ENCODE peak calls at places on chromosomes 7 and 10, in eight cellular contexts. One of them, this sample, is unnamed.

GRCh38 chr7:44970521-44971051 is 8.2 kb downstream of the MYO1G start:
- DNase-seq in stomach: no peak
- DNase-seq in spleen: no peak
- DNase-seq in K562: no peak
- DNase-seq in GM12891: no peak
- DNase-seq in HCT116: no peak
- DNase-seq in sigmoid colon: peak; percentile 52
- DNase-seq in HepG2: no peak
- DNase-seq in this sample: no peak

GRCh38 chr7:3922175-3922635 is 621.2 kb downstream of the SDK1 start:
- DNase-seq in stomach: no peak
- DNase-seq in sigmoid colon: no peak
- DNase-seq in spleen: no peak
- DNase-seq in HepG2: peak; percentile 57
- DNase-seq in HCT116: peak; percentile 72
- DNase-seq in GM12891: no peak
- DNase-seq in K562: peak; percentile 37
- DNase-seq in this sample: no peak

GRCh38 chr7:43750016-43750887 is 8.2 kb upstream of the BLVRA start:
- DNase-seq in HepG2: no peak
- DNase-seq in GM12891: no peak
- DNase-seq in HCT116: no peak
- DNase-seq in stomach: no peak
- DNase-seq in K562: peak; percentile 71
- DNase-seq in sigmoid colon: no peak
- DNase-seq in spleen: no peak
- DNase-seq in this sample: no peak

GRCh38 chr10:49010831-49011230 is 71.2 kb upstream of the LRRC18 start:
- DNase-seq in spleen: no peak
- DNase-seq in sigmoid colon: no peak
- DNase-seq in K562: no peak
- DNase-seq in HCT116: no peak
- DNase-seq in GM12891: no peak
- DNase-seq in stomach: no peak
- DNase-seq in HepG2: no peak
- DNase-seq in this sample: no peak

GRCh38 chr7:45125193-45125904 is 13.9 kb upstream of the TBRG4 start:
- DNase-seq in HepG2: no peak
- DNase-seq in HCT116: no peak
- DNase-seq in spleen: peak; percentile 56
- DNase-seq in K562: no peak
- DNase-seq in sigmoid colon: no peak
- DNase-seq in stomach: no peak
- DNase-seq in GM12891: no peak
- DNase-seq in this sample: no peak

GRCh38 chr7:103114576-103115008 is 34.3 kb downstream of the NAPEPLD start:
- DNase-seq in GM12891: no peak
- DNase-seq in sigmoid colon: no peak
- DNase-seq in HepG2: no peak
- DNase-seq in HCT116: no peak
- DNase-seq in stomach: no peak
- DNase-seq in spleen: no peak
- DNase-seq in K562: no peak
- DNase-seq in this sample: no peak

GRCh38 chr7:42237891-42238531 is 1.0 kb upstream of the GLI3 start:
- DNase-seq in GM12891: no peak
- DNase-seq in HCT116: no peak
- DNase-seq in spleen: no peak
- DNase-seq in HepG2: no peak
- DNase-seq in sigmoid colon: peak; percentile 95
- DNase-seq in stomach: no peak
- DNase-seq in K562: peak; percentile 26
- DNase-seq in this sample: no peak

GRCh38 chr10:93039110-93039509 is 21.5 kb upstream of the CYP26C1 start:
- DNase-seq in stomach: no peak
- DNase-seq in HCT116: no peak
- DNase-seq in sigmoid colon: no peak
- DNase-seq in spleen: no peak
- DNase-seq in HepG2: no peak
- DNase-seq in K562: no peak
- DNase-seq in GM12891: no peak
- DNase-seq in this sample: no peak

GRCh38 chr10:82889703-82890102 is 1014.7 kb downstream of the NRG3 start:
- DNase-seq in stomach: no peak
- DNase-seq in HCT116: no peak
- DNase-seq in GM12891: no peak
- DNase-seq in HepG2: no peak
- DNase-seq in K562: no peak
- DNase-seq in sigmoid colon: no peak
- DNase-seq in spleen: no peak
- DNase-seq in this sample: no peak

GRCh38 chr10:46223064-46223480 is 63.7 kb upstream of the ANTXRL start:
- DNase-seq in HCT116: no peak
- DNase-seq in stomach: peak; percentile 17
- DNase-seq in GM12891: no peak
- DNase-seq in K562: no peak
- DNase-seq in spleen: peak; percentile 54
- DNase-seq in sigmoid colon: no peak
- DNase-seq in HepG2: no peak
- DNase-seq in this sample: no peak

GRCh38 chr10:96211775-96212174 is 59.6 kb downstream of the BLNK start:
- DNase-seq in spleen: no peak
- DNase-seq in HCT116: no peak
- DNase-seq in stomach: no peak
- DNase-seq in K562: no peak
- DNase-seq in GM12891: no peak
- DNase-seq in HepG2: no peak
- DNase-seq in sigmoid colon: no peak
- DNase-seq in this sample: no peak

GRCh38 chr7:87119581-87119980 is 32.7 kb upstream of the DMTF1 start:
- DNase-seq in sigmoid colon: no peak
- DNase-seq in stomach: no peak
- DNase-seq in HCT116: no peak
- DNase-seq in spleen: no peak
- DNase-seq in HepG2: no peak
- DNase-seq in K562: no peak
- DNase-seq in GM12891: no peak
- DNase-seq in this sample: no peak

DNA sequence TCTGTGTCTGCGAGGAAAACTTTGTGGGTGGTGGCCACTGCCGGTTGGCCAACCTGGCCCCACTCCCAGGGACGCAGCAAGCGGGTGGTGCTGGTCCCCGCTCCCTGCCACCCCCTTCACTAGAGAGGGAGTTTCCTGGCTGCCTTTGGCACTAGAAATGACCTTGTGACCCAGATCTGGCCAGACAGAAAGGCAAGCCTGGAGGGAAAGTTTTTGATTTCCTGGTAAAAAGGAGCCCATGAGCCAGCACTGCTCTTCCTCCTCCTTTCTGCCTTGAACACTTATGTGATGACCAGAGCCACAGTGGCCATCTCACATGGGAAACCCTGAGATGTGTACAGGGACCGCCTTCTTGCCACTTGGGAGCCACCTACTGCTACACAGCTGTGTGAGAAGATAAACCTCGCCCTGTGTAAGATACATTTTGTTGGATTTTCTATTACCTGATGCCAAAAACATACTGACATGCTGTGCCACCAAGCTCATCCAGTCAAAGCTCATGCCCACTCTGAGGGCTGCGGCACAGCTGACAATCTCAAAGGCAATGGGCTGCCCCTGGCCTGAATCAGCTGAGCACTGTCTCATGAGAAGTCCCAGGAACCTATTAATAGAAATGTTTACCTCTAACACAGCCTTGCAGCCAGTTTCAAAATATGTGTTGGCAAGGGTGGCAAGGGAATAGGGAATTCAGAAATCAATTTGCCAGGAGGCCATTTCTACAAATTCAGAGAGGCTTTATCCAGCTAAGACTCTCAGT is 94.0 kb downstream of the CYTH3 start:
- DNase-seq in sigmoid colon: peak; percentile 65
- DNase-seq in spleen: peak; percentile 77
- DNase-seq in GM12891: no peak
- DNase-seq in stomach: no peak
- DNase-seq in HCT116: no peak
- DNase-seq in K562: no peak
- DNase-seq in HepG2: no peak
- DNase-seq in this sample: no peak
- TF ChIP-seq POLR2A in sigmoid colon: no peak
- TF ChIP-seq POLR2A in spleen: no peak
- TF ChIP-seq POLR2A in GM12891: no peak
- TF ChIP-seq POLR2A in stomach: no peak
- TF ChIP-seq POLR2A in HCT116: no peak
- TF ChIP-seq POLR2A in K562: no peak
- TF ChIP-seq POLR2A in HepG2: no peak
- TF ChIP-seq POLR2A in this sample: no peak

GRCh38 chr7:56007891-56008290 is 43.4 kb downstream of the PSPH start:
- DNase-seq in HepG2: peak; percentile 27
- DNase-seq in HCT116: no peak
- DNase-seq in spleen: no peak
- DNase-seq in stomach: no peak
- DNase-seq in K562: no peak
- DNase-seq in GM12891: no peak
- DNase-seq in sigmoid colon: no peak
- DNase-seq in this sample: no peak

GRCh38 chr7:56007167-56007652 is 42.8 kb downstream of the NIPSNAP2 start:
- DNase-seq in HCT116: no peak
- DNase-seq in spleen: peak; percentile 14
- DNase-seq in GM12891: no peak
- DNase-seq in HepG2: peak; percentile 99
- DNase-seq in K562: no peak
- DNase-seq in stomach: no peak
- DNase-seq in sigmoid colon: no peak
- DNase-seq in this sample: no peak

GRCh38 chr7:56003749-56004148 is 39.4 kb downstream of the NIPSNAP2 start:
- DNase-seq in HCT116: no peak
- DNase-seq in HepG2: no peak
- DNase-seq in sigmoid colon: no peak
- DNase-seq in K562: no peak
- DNase-seq in stomach: no peak
- DNase-seq in GM12891: no peak
- DNase-seq in spleen: no peak
- DNase-seq in this sample: no peak

GRCh38 chr7:56009695-56010094 is 41.5 kb downstream of the PSPH start:
- DNase-seq in spleen: no peak
- DNase-seq in sigmoid colon: no peak
- DNase-seq in K562: no peak
- DNase-seq in stomach: peak; percentile 65
- DNase-seq in HepG2: peak; percentile 65
- DNase-seq in HCT116: no peak
- DNase-seq in GM12891: no peak
- DNase-seq in this sample: no peak
- TF ChIP-seq POLR2AphosphoS5 in spleen: no peak
- TF ChIP-seq POLR2AphosphoS5 in sigmoid colon: no peak
- TF ChIP-seq POLR2AphosphoS5 in K562: no peak
- TF ChIP-seq POLR2AphosphoS5 in stomach: peak; percentile 7
- TF ChIP-seq POLR2AphosphoS5 in HepG2: no peak
- TF ChIP-seq POLR2AphosphoS5 in HCT116: peak; percentile 30
- TF ChIP-seq POLR2AphosphoS5 in GM12891: no peak
- TF ChIP-seq POLR2AphosphoS5 in this sample: no peak

GRCh38 chr10:30437039-30437781 is 3.2 kb downstream of the MAP3K8 start:
- DNase-seq in spleen: no peak
- DNase-seq in HepG2: no peak
- DNase-seq in sigmoid colon: no peak
- DNase-seq in HCT116: no peak
- DNase-seq in stomach: no peak
- DNase-seq in K562: peak; percentile 79
- DNase-seq in GM12891: no peak
- DNase-seq in this sample: no peak
- TF ChIP-seq POLR2A in spleen: no peak
- TF ChIP-seq POLR2A in HepG2: no peak
- TF ChIP-seq POLR2A in sigmoid colon: no peak
- TF ChIP-seq POLR2A in HCT116: no peak
- TF ChIP-seq POLR2A in stomach: no peak
- TF ChIP-seq POLR2A in K562: no peak
- TF ChIP-seq POLR2A in GM12891: peak; percentile 70
- TF ChIP-seq POLR2A in this sample: no peak

GRCh38 chr7:155452505-155453295 is 5.2 kb upstream of the EN2 start:
- DNase-seq in K562: no peak
- DNase-seq in HepG2: no peak
- DNase-seq in spleen: no peak
- DNase-seq in sigmoid colon: no peak
- DNase-seq in GM12891: no peak
- DNase-seq in stomach: no peak
- DNase-seq in HCT116: no peak
- DNase-seq in this sample: no peak

GRCh38 chr7:155455776-155456516 is 2.0 kb upstream of the EN2 start:
- DNase-seq in GM12891: no peak
- DNase-seq in K562: no peak
- DNase-seq in spleen: peak; percentile 54
- DNase-seq in HepG2: no peak
- DNase-seq in stomach: no peak
- DNase-seq in sigmoid colon: no peak
- DNase-seq in HCT116: no peak
- DNase-seq in this sample: no peak

GRCh38 chr7:155453296-155454182 is 4.4 kb upstream of the EN2 start:
- DNase-seq in HCT116: no peak
- DNase-seq in K562: no peak
- DNase-seq in sigmoid colon: no peak
- DNase-seq in stomach: no peak
- DNase-seq in spleen: peak; percentile 56
- DNase-seq in GM12891: no peak
- DNase-seq in HepG2: no peak
- DNase-seq in this sample: no peak

GRCh38 chr7:155455132-155455693 is 2.7 kb upstream of the EN2 start:
- DNase-seq in stomach: no peak
- DNase-seq in spleen: peak; percentile 36
- DNase-seq in GM12891: no peak
- DNase-seq in sigmoid colon: no peak
- DNase-seq in HCT116: no peak
- DNase-seq in HepG2: no peak
- DNase-seq in K562: no peak
- DNase-seq in this sample: no peak

DNA sequence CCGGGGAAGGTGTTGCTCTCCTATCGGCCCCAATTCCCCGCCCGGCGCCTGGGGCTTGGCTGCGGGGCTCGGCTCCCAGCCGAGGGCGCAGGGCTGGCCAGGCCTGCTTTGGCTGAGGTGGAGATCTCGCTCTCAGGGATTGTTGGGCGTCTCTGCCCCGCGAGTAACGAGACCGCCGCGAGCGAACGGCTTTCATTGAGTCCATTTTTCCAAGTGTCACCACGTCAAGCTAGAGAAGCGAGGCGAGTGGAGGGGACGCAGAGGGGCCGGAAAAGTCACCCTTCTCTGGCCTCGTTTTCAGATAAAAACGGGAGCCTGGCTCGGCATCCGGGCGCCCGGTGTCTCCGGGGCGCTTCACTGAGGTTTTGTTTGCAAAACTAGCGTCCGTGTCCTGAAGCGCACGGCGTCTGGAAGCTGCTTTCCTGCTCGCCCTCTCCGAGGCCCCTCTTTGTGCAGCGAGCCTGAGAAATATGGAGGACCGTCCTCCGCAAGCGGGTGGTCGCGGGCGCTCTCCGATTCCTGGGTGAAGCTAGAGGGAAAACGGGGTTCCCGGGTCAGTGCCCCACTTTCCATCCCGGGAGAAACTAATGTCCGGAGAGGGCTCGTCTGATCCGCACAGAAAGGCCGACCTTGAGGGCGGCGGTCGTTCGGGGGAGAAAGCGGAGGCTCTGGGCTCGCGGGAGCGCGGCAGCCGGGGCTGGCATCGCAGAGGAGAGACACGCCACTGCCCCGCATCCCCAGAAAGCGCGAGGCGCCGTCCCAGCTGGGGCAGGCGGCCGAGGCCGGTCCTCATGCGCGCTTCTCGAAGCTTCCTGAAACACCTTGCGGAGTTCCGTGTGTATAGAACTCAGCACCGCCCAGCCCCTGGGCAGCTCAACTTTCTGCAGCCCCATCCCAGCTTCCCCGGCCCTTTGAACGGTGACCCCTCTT is 3.5 kb upstream of the EN2 start:
- DNase-seq in spleen: peak; percentile 64
- DNase-seq in HepG2: no peak
- DNase-seq in HCT116: no peak
- DNase-seq in K562: no peak
- DNase-seq in stomach: no peak
- DNase-seq in GM12891: no peak
- DNase-seq in sigmoid colon: no peak
- DNase-seq in this sample: no peak
- TF ChIP-seq POLR2AphosphoS5 in spleen: no peak
- TF ChIP-seq POLR2AphosphoS5 in HepG2: no peak
- TF ChIP-seq POLR2AphosphoS5 in HCT116: no peak
- TF ChIP-seq POLR2AphosphoS5 in K562: no peak
- TF ChIP-seq POLR2AphosphoS5 in stomach: no peak
- TF ChIP-seq POLR2AphosphoS5 in GM12891: no peak
- TF ChIP-seq POLR2AphosphoS5 in sigmoid colon: no peak
- TF ChIP-seq POLR2AphosphoS5 in this sample: no peak

This sample was measured in GM12892.